ENCODE peak calls at places on chromosomes 12 and 14, in six cellular contexts. M is mesendoderm, O is MM.1S, Z is thyroid gland, Y is upper lobe of right lung, D is thoracic aorta. K is an unnamed sample.

GRCh38 chr14:27338012-27338411 is 740.2 kb upstream of the NOVA1 start:
- DNase-seq in M (no peak), O (no peak), Z (no peak), Y (no peak), D (no peak), K (no peak)

GRCh38 chr12:67590122-67590795 is 58.3 kb upstream of the DYRK2 start:
- DNase-seq in M (no peak), O (no peak), Z (no peak), Y (no peak), D (no peak), K (no peak)

GRCh38 chr12:123660328-123660727 is 10.6 kb upstream of the TCTN2 start:
- DNase-seq in M (no peak), O (no peak), Z (no peak), Y (no peak), D (no peak), K (no peak)

GRCh38 chr14:102594514-102595175 is 2.2 kb downstream of the RCOR1 start:
- DNase-seq in M (peak; percentile 76), O (peak; percentile 68), Z (peak; percentile 61), Y (no peak), D (peak; percentile 9), K (peak; percentile 85)

GRCh38 chr12:13073191-13073590 is 29.0 kb downstream of the FAM234B start:
- DNase-seq in M (no peak), O (no peak), Z (no peak), Y (no peak), D (no peak), K (no peak)

GRCh38 chr14:21852061-21852664 is 178.5 kb upstream of the OR4E1 start:
- DNase-seq in M (peak; percentile 66), O (peak; percentile 61), Z (peak; percentile 45), Y (no peak), D (no peak), K (peak; percentile 90)

GRCh38 chr14:58830121-58830520 is 192.4 kb downstream of the DACT1 start:
- DNase-seq in M (no peak), O (no peak), Z (no peak), Y (no peak), D (no peak), K (no peak)

GRCh38 chr12:65951697-65952096 is 127.4 kb downstream of the HMGA2 start:
- DNase-seq in M (no peak), O (no peak), Z (no peak), Y (no peak), D (no peak), K (no peak)

GRCh38 chr12:49038291-49038955 is 19.8 kb upstream of the PRKAG1 start:
- DNase-seq in M (no peak), O (no peak), Z (no peak), Y (no peak), D (no peak), K (no peak)

GRCh38 chr14:31559939-31560338 is 1.3 kb upstream of the NUBPL start:
- DNase-seq in M (no peak), O (no peak), Z (no peak), Y (no peak), D (no peak), K (no peak)

GRCh38 chr14:33432407-33433023 is 493.8 kb downstream of the NPAS3 start:
- DNase-seq in M (no peak), O (peak; percentile 9), Z (peak; percentile 26), Y (no peak), D (no peak), K (no peak)

GRCh38 chr12:21773263-21773741 is 1.2 kb downstream of the KCNJ8 start:
- DNase-seq in M (peak; percentile 83), O (no peak), Z (peak; percentile 72), Y (peak; percentile 67), D (no peak), K (peak; percentile 95)

GRCh38 chr12:115691123-115691522 is 586.4 kb downstream of the MED13L start:
- DNase-seq in M (peak; percentile 3), O (no peak), Z (no peak), Y (no peak), D (no peak), K (no peak)

GRCh38 chr12:41334390-41334789 is 146.3 kb downstream of the PDZRN4 start:
- DNase-seq in M (peak; percentile 95), O (no peak), Z (no peak), Y (no peak), D (no peak), K (peak; percentile 79)

DNA sequence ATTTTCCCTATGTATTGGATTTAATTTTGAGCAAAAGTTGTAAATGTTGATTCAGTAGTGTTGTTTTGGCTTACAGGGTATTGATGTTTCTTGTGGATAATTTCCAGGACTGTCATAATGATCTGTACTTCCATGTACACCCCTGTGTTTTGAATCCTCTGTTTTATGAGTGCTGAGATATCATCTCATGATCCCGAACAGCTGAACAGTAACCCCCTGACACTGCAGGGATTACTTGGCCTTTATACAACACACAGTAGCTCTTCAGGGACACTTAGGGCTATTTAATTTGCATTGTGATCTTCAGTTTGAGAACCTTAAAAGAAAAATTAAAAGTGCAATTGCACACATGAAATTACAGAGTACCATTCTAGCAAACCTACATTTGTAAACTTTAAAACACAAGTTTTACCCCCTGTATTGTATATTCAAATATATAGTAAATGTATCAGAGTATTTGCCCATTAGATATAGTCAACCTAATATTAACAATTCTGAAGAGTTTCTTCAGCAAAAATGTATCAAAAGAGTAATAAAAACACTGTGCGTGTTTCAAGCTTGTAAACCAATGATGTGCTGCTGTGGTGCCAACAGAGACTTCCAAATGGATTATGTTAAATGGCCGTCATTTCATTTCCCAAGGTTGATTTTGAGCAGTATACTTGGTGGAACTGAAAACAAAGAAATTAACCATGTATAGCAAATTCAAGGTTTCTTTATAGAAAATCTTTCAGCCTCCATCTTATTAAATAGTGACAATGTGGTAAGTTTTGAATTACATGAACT is 27.9 kb upstream of the MYF6 start:
- DNase-seq in M (no peak), O (no peak), Z (no peak), Y (no peak), D (no peak), K (no peak)
- H3K27ac ChIP-seq in M (no peak overlapping the region), O (no peak overlapping the region), Z (no peak overlapping the region), Y (no peak overlapping the region), D (no peak overlapping the region), K (no peak overlapping the region)

GRCh38 chr12:52950553-52950952 is 1.6 kb downstream of the KRT18 start:
- DNase-seq in M (no peak), O (no peak), Z (no peak), Y (no peak), D (no peak), K (peak; percentile 43)
- H3K4me3 ChIP-seq in M (peak overlapping the region; percentile 67), O (no peak overlapping the region), Z (peak overlapping the region; percentile 73), Y (peak overlapping the region; percentile 62), D (no peak overlapping the region), K (peak overlapping the region; percentile 95)

GRCh38 chr12:126898562-126898961 is 1368.4 kb upstream of the TMEM132C start:
- DNase-seq in M (no peak), O (no peak), Z (no peak), Y (no peak), D (no peak), K (no peak)

GRCh38 chr12:126897102-126897501 is 1369.9 kb upstream of the TMEM132C start:
- DNase-seq in M (no peak), O (no peak), Z (no peak), Y (no peak), D (no peak), K (no peak)

GRCh38 chr12:126899926-126900792 is 1366.8 kb upstream of the TMEM132C start:
- DNase-seq in M (no peak), O (no peak), Z (no peak), Y (no peak), D (no peak), K (no peak)

GRCh38 chr12:126891789-126892188 is 1375.2 kb upstream of the TMEM132C start:
- DNase-seq in M (peak; percentile 63), O (no peak), Z (no peak), Y (no peak), D (no peak), K (peak; percentile 83)

DNA sequence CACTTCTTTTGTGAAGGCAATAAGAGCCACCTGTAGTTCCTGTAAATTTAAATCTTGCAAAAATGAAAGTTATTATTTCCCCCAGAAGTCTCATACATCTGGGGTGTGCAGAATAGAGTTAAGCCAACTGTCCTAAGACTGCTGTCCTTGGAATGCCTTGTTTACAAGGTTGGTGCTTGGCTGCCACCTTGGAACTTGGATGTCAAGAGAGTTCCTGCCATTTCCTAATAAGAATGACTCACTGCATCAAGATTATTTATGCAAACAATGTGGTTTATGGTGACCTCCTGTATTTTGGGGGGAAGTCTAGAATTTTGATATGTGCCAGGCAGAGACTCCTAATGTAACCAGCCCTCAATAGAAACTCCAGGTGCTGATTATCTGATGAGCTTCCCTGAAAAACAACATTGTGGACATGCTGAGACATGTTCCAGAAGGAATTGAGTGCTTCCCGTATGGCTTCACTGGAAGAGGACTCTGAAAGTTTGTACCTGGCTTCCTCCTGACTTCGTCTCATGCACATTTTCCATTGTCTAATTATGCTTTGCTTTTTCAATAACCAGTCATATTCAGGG is 1370.9 kb upstream of the TMEM132C start:
- DNase-seq in M (no peak), O (no peak), Z (no peak), Y (no peak), D (no peak), K (no peak)
- H3K27ac ChIP-seq in M (no peak overlapping the region), O (no peak overlapping the region), Z (no peak overlapping the region), Y (no peak overlapping the region), D (no peak overlapping the region), K (no peak overlapping the region)

GRCh38 chr12:96434107-96434506 is 33.9 kb upstream of the CDK17 start:
- DNase-seq in M (no peak), O (peak; percentile 91), Z (no peak), Y (no peak), D (no peak), K (no peak)
- H3K4me3 ChIP-seq in M (no peak overlapping the region), O (no peak overlapping the region), Z (no peak overlapping the region), Y (no peak overlapping the region), D (no peak overlapping the region), K (no peak overlapping the region)

GRCh38 chr12:6542209-6543009 is 8.1 kb downstream of the GAPDH start:
- DNase-seq in M (peak; percentile 11), O (no peak), Z (no peak), Y (no peak), D (no peak), K (peak; percentile 46)
- H3K27ac ChIP-seq in M (no peak overlapping the region), O (no peak overlapping the region), Z (no peak overlapping the region), Y (no peak overlapping the region), D (peak overlapping the region; percentile 97), K (peak overlapping the region; percentile 42)

DNA sequence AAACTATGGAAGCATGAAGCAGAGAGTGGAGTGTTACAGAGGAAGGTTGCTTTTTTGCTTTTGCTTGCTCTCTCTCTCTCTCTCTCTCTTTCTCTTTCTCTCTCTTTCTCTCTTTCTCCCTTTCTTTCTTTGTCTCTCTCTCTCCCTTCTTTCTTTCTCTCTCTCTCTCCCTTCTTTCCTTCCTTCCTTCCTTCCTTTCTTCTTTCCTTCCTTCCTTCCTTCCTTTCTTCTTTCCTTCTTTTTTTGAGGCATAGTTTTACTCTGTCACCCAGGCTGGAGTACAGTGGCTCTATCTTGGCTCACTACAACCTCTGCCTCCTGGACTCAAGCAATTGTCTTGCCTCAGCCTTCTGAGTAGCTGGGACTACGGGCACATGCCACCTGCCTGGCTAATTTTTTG is 7.6 kb downstream of the ARHGDIB start:
- DNase-seq in M (no peak), O (no peak), Z (no peak), Y (no peak), D (no peak), K (no peak)
- H3K4me3 ChIP-seq in M (no peak overlapping the region), O (peak overlapping the region; percentile 20), Z (no peak overlapping the region), Y (no peak overlapping the region), D (no peak overlapping the region), K (no peak overlapping the region)

DNA sequence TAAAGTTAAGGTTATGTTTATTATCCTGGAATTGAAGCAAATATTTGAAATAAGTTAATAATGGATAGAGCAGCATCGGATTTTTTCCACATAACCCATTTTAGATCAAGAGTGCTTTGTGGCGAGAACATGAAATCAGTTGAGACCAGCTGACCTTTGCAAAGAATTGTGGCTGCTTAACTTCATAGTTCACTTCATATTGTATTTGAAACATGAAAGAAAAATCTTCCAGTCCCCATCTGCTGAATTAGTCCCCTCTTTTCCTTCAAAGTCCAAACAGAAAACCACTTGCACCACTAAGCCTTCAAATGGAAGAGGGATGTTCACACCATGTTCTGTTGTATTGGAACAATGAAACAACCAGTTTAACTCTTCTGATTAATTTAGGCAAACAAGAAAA is 444.6 kb downstream of the ADAMTS20 start:
- DNase-seq in M (no peak), O (no peak), Z (no peak), Y (no peak), D (no peak), K (no peak)
- H3K27ac ChIP-seq in M (no peak overlapping the region), O (no peak overlapping the region), Z (no peak overlapping the region), Y (no peak overlapping the region), D (no peak overlapping the region), K (no peak overlapping the region)

K was measured in endodermal cell.